ENCODE peak calls at places on chromosomes 5 and 9, in five cellular contexts. X is psoas muscle, T is A673, C is endothelial cell of umbilical vein, L is coronary artery. R is an unnamed sample.
A peak's percentile ranks its signal among the peaks of the same experiment; 100 is the strongest.

GRCh38 chr5:3601929-3602712 is 6.5 kb downstream of the IRX1 start:
- DNase-seq in X (no peak), T (no peak), C (no peak), L (no peak), R (no peak)

GRCh38 chr9:106820866-106821265 is 42.1 kb upstream of the ZNF462 start:
- DNase-seq in X (no peak), T (no peak), C (no peak), L (no peak), R (no peak)

GRCh38 chr9:131494296-131494870 is 8.3 kb upstream of the POMT1 start:
- DNase-seq in X (no peak), T (no peak), C (no peak), L (no peak), R (no peak)

GRCh38 chr9:129222691-129223218 is 44.7 kb upstream of the IER5L start:
- DNase-seq in X (no peak), T (no peak), C (no peak), L (no peak), R (no peak)

GRCh38 chr5:9468070-9468388 is 77.8 kb downstream of the SEMA5A start:
- DNase-seq in X (no peak), T (no peak), C (no peak), L (no peak), R (peak; percentile 74)

GRCh38 chr9:131264231-131264630 is 12.1 kb downstream of the FAM78A start:
- DNase-seq in X (peak; percentile 74), T (no peak), C (no peak), L (no peak), R (no peak)

GRCh38 chr5:143195496-143195895 is 208.0 kb downstream of the NR3C1 start:
- DNase-seq in X (no peak), T (no peak), C (no peak), L (no peak), R (no peak)

GRCh38 chr5:75510417-75510835 is 1.0 kb downstream of the CERT1 start:
- DNase-seq in X (no peak), T (no peak), C (no peak), L (no peak), R (no peak)

GRCh38 chr9:133333566-133333965 is 2.4 kb downstream of the SURF6 start:
- DNase-seq in X (peak; percentile 34), T (no peak), C (no peak), L (no peak), R (peak; percentile 43)
- H3K4me3 ChIP-seq in X (no peak overlapping the region), T (no peak overlapping the region), C (no peak overlapping the region), L (no peak overlapping the region), R (no peak overlapping the region)

DNA sequence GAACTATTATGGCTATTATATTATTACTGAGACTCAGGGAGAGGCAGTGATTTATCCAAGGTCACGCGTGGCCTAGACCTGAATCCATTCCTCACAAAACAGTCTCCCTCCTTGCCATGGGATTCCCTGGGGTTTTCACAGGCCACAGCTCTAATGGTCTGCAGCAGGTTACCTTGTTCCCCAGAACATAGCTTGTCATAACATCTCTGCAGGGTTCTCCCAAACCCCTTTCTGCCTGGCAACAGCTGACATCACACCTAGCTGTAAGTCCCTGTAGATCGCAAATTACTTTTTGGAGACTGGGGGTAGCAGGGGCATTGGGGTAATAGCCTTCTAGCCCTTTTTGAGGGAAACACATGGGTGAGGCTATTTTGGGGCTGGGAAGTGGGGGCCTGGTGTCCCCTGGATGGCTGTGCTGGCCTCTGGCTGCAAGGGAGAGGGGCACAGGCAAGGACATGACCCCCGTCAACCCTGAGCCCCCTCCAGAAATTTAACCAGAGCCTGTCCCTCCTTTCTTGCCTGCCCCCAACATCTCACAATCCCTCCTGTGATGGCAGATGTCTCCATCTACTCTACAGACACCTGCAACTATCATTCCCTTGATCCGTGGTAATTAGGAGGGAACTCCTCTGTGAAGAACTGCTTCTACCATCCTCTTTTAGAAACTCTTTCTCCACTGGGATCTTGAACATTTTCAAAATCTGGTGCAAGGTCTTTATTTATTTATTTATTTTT is 1.3 kb downstream of the CD74 start:
- DNase-seq in X (no peak), T (no peak), C (no peak), L (no peak), R (no peak)
- H3K27ac ChIP-seq in X (peak overlapping the region; percentile 61), T (no peak overlapping the region), C (no peak overlapping the region), L (peak overlapping the region; percentile 79), R (no peak overlapping the region)

GRCh38 chr5:58381566-58381965 is 78.3 kb downstream of the PLK2 start:
- DNase-seq in X (no peak), T (no peak), C (no peak), L (no peak), R (no peak)
- H3K4me3 ChIP-seq in X (no peak overlapping the region), T (no peak overlapping the region), C (no peak overlapping the region), L (no peak overlapping the region), R (no peak overlapping the region)

GRCh38 chr5:68239485-68239884 is 23.9 kb downstream of the PIK3R1 start:
- DNase-seq in X (peak; percentile 83), T (no peak), C (peak; percentile 60), L (peak; percentile 87), R (peak; percentile 90)

GRCh38 chr5:68240771-68241170 is 25.2 kb downstream of the PIK3R1 start:
- DNase-seq in X (no peak), T (no peak), C (no peak), L (no peak), R (no peak)

GRCh38 chr5:68233075-68233474 is 17.5 kb downstream of the PIK3R1 start:
- DNase-seq in X (no peak), T (no peak), C (no peak), L (no peak), R (no peak)

GRCh38 chr5:68240196-68240595 is 24.6 kb downstream of the PIK3R1 start:
- DNase-seq in X (no peak), T (no peak), C (no peak), L (no peak), R (no peak)

DNA sequence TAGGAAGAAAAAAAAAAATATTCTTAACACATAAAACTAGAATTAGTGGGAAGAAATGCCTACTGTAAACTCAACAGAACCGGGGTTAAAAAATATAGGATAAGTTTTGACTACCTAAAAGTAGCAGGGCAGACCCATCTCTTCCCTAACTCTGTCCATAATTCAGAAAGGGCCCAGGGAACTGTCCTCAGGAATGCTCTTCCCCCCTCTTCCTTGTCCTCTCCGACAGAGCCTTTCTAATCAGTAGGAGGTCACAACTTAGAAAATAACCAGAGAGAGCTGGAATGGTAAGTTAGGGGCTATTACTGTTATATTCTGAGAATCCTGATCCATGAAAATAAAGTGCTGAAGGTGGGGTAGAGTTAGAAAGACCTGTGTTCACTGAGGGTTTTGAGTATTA is 22.2 kb downstream of the PIK3R1 start:
- DNase-seq in X (no peak), T (no peak), C (no peak), L (no peak), R (no peak)
- H3K27ac ChIP-seq in X (no peak overlapping the region), T (no peak overlapping the region), C (no peak overlapping the region), L (no peak overlapping the region), R (no peak overlapping the region)

DNA sequence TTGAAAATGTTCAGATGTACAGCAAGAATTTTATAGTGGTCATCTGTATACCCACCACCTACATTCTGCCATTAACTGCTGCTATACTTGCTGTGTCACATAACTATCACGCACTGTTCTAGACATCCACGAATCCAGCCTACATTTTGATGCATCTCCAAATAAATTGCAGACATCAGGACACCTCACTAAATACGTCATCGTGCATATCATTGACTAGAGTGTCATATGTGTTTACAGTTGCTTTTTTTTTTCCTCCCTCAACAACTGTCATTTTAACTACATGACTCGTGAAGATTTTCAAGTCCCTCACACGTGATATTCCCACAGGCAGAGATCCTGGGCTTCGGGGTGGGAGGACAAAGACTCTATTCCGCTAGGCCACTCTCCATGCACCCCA is 972 bp downstream of the PCYOX1L start:
- DNase-seq in X (no peak), T (no peak), C (no peak), L (no peak), R (no peak)
- H3K4me3 ChIP-seq in X (no peak overlapping the region), T (peak overlapping the region; percentile 62), C (no peak overlapping the region), L (no peak overlapping the region), R (no peak overlapping the region)

GRCh38 chr9:16681659-16681990 is 188.8 kb downstream of the BNC2 start:
- DNase-seq in X (no peak), T (no peak), C (no peak), L (no peak), R (no peak)

GRCh38 chr9:16680965-16681658 is 189.4 kb downstream of the BNC2 start:
- DNase-seq in X (no peak), T (no peak), C (peak; percentile 75), L (no peak), R (no peak)

GRCh38 chr9:16675131-16675530 is 195.3 kb downstream of the BNC2 start:
- DNase-seq in X (no peak), T (no peak), C (no peak), L (no peak), R (no peak)

GRCh38 chr9:16676547-16676946 is 193.9 kb downstream of the BNC2 start:
- DNase-seq in X (no peak), T (no peak), C (no peak), L (no peak), R (no peak)

DNA sequence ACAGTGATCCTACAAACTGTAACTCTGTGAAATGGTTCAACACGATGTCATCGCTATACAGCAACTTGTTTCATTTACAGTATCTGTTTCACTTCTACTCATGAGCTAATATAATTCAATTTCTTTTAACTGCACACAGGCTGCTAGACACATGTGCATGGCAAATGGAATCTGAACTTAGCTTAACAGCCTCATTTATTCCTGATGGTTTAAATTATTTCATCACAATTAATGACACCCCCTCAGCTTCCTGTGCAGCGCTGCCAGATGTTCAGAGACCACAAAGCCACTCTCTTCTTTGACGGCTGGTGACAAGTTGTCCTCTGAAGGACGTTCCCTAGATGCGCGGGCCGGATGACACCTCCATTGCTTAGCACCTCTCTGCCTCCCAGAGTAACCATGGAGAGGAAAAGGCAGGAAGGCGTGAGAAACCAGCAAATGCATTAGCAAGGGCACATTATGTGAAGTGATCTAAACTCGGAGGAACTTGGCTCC is 191.1 kb downstream of the BNC2 start:
- DNase-seq in X (no peak), T (peak; percentile 21), C (no peak), L (no peak), R (no peak)
- H3K27ac ChIP-seq in X (no peak overlapping the region), T (no peak overlapping the region), C (no peak overlapping the region), L (no peak overlapping the region), R (no peak overlapping the region)

DNA sequence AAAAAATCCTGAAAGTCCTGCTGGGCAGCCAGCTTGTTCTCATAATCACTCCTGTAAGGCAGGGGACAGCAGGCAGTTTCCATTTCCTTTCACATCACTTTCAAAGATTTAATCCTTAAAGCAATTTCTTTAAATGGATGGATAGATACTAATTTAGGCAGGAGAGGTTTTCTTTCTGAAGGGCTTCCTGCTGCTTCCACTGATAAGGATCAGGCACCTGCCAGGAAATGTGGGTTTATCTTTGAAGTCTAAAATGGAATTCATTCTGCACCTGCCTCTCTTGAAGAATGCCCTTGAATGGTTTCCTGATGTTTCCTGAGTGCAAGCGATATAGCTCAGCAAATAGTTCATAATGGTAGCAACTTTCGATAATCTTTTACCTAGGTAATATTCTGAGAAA is 64.5 kb downstream of the STARD4 start:
- DNase-seq in X (no peak), T (no peak), C (peak; percentile 10), L (no peak), R (no peak)
- H3K4me3 ChIP-seq in X (no peak overlapping the region), T (no peak overlapping the region), C (no peak overlapping the region), L (no peak overlapping the region), R (no peak overlapping the region)

DNA sequence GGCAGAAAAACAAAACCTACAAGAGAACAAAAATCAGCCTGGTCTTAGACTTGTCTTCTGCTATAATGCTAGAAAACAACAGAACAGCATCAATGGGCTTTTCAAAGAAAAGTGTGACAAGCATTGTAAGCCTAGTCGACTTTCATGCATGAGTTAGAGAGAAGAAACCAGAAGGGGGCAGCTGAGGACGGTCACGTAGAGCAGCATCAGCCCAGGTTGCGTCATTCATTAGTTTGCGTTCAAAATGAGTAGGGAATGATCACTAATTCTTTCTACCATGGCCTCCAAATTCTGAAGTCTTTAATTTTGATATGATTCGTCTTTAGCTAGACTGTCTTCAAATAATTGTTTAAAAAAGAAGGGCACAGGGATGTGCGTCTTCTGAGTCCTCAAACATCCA is 4.7 kb upstream of the ISCA1 start:
- DNase-seq in X (no peak), T (peak; percentile 84), C (no peak), L (no peak), R (no peak)
- H3K27ac ChIP-seq in X (no peak overlapping the region), T (peak overlapping the region; percentile 68), C (no peak overlapping the region), L (no peak overlapping the region), R (no peak overlapping the region)

R was measured in aorta.